ENCODE peak calls at places on chromosomes 6 and 20, in nine cellular contexts. One of them, this sample, is unnamed.
A peak's percentile ranks its signal among the peaks of the same experiment; 100 is the strongest.

GRCh38 chr6:47496935-47497579 is 19.5 kb downstream of the CD2AP start:
- DNase-seq in tibial artery: no peak
- DNase-seq in heart left ventricle: no peak
- DNase-seq in left ventricle myocardium inferior: no peak
- DNase-seq in stomach: no peak
- DNase-seq in GM06990: no peak
- DNase-seq in BJ: no peak
- DNase-seq in IMR-90: no peak
- DNase-seq in tibial nerve: no peak
- DNase-seq in this sample: no peak

GRCh38 chr20:32164984-32165735 is 42.4 kb downstream of the PLAGL2 start:
- DNase-seq in stomach: no peak
- DNase-seq in IMR-90: peak; percentile 10
- DNase-seq in left ventricle myocardium inferior: no peak
- DNase-seq in BJ: no peak
- DNase-seq in tibial nerve: no peak
- DNase-seq in tibial artery: peak; percentile 55
- DNase-seq in heart left ventricle: no peak
- DNase-seq in GM06990: no peak
- DNase-seq in this sample: no peak

GRCh38 chr6:165204807-165205545 is 104.4 kb downstream of the C6orf118 start:
- DNase-seq in IMR-90: no peak
- DNase-seq in BJ: no peak
- DNase-seq in GM06990: no peak
- DNase-seq in left ventricle myocardium inferior: no peak
- DNase-seq in stomach: no peak
- DNase-seq in heart left ventricle: no peak
- DNase-seq in tibial nerve: no peak
- DNase-seq in tibial artery: no peak
- DNase-seq in this sample: no peak

GRCh38 chr6:54861846-54862616 is 15.5 kb downstream of the FAM83B start:
- DNase-seq in tibial nerve: no peak
- DNase-seq in tibial artery: no peak
- DNase-seq in left ventricle myocardium inferior: no peak
- DNase-seq in BJ: no peak
- DNase-seq in IMR-90: no peak
- DNase-seq in stomach: no peak
- DNase-seq in heart left ventricle: no peak
- DNase-seq in GM06990: no peak
- DNase-seq in this sample: no peak

GRCh38 chr6:81475646-81476045 is 276.8 kb downstream of the TENT5A start:
- DNase-seq in IMR-90: no peak
- DNase-seq in GM06990: no peak
- DNase-seq in heart left ventricle: no peak
- DNase-seq in BJ: no peak
- DNase-seq in tibial artery: no peak
- DNase-seq in tibial nerve: no peak
- DNase-seq in left ventricle myocardium inferior: no peak
- DNase-seq in stomach: no peak
- DNase-seq in this sample: no peak

GRCh38 chr6:142943746-142944125 is 1.2 kb downstream of the HIVEP2 start:
- DNase-seq in left ventricle myocardium inferior: no peak
- DNase-seq in tibial artery: peak; percentile 65
- DNase-seq in tibial nerve: no peak
- DNase-seq in GM06990: peak; percentile 69
- DNase-seq in BJ: no peak
- DNase-seq in stomach: no peak
- DNase-seq in heart left ventricle: no peak
- DNase-seq in IMR-90: peak; percentile 48
- DNase-seq in this sample: no peak

GRCh38 chr6:31870385-31870921 is 7.8 kb upstream of the NEU1 start:
- DNase-seq in BJ: no peak
- DNase-seq in tibial nerve: no peak
- DNase-seq in GM06990: no peak
- DNase-seq in left ventricle myocardium inferior: no peak
- DNase-seq in stomach: no peak
- DNase-seq in heart left ventricle: no peak
- DNase-seq in tibial artery: no peak
- DNase-seq in IMR-90: no peak
- DNase-seq in this sample: no peak

GRCh38 chr6:75135447-75135846 is 70.4 kb downstream of the COL12A1 start:
- DNase-seq in tibial artery: no peak
- DNase-seq in GM06990: no peak
- DNase-seq in BJ: peak; percentile 60
- DNase-seq in stomach: no peak
- DNase-seq in left ventricle myocardium inferior: no peak
- DNase-seq in heart left ventricle: no peak
- DNase-seq in IMR-90: no peak
- DNase-seq in tibial nerve: no peak
- DNase-seq in this sample: no peak

GRCh38 chr20:513429-513828 is 30.2 kb downstream of the CSNK2A1 start:
- DNase-seq in heart left ventricle: no peak
- DNase-seq in tibial nerve: no peak
- DNase-seq in IMR-90: peak; percentile 44
- DNase-seq in left ventricle myocardium inferior: no peak
- DNase-seq in tibial artery: no peak
- DNase-seq in BJ: no peak
- DNase-seq in stomach: no peak
- DNase-seq in GM06990: no peak
- DNase-seq in this sample: no peak

GRCh38 chr20:503048-503737 is 40.4 kb downstream of the CSNK2A1 start:
- DNase-seq in tibial artery: no peak
- DNase-seq in BJ: no peak
- DNase-seq in IMR-90: no peak
- DNase-seq in heart left ventricle: no peak
- DNase-seq in stomach: no peak
- DNase-seq in GM06990: no peak
- DNase-seq in left ventricle myocardium inferior: no peak
- DNase-seq in tibial nerve: no peak
- DNase-seq in this sample: no peak

GRCh38 chr20:507006-507758 is 36.4 kb downstream of the CSNK2A1 start:
- DNase-seq in stomach: no peak
- DNase-seq in heart left ventricle: no peak
- DNase-seq in tibial artery: no peak
- DNase-seq in left ventricle myocardium inferior: no peak
- DNase-seq in tibial nerve: no peak
- DNase-seq in BJ: no peak
- DNase-seq in IMR-90: no peak
- DNase-seq in GM06990: no peak
- DNase-seq in this sample: no peak

GRCh38 chr20:504632-505075 is 38.9 kb downstream of the CSNK2A1 start:
- DNase-seq in tibial nerve: no peak
- DNase-seq in GM06990: no peak
- DNase-seq in stomach: no peak
- DNase-seq in tibial artery: no peak
- DNase-seq in BJ: no peak
- DNase-seq in heart left ventricle: no peak
- DNase-seq in left ventricle myocardium inferior: no peak
- DNase-seq in IMR-90: no peak
- DNase-seq in this sample: no peak

DNA sequence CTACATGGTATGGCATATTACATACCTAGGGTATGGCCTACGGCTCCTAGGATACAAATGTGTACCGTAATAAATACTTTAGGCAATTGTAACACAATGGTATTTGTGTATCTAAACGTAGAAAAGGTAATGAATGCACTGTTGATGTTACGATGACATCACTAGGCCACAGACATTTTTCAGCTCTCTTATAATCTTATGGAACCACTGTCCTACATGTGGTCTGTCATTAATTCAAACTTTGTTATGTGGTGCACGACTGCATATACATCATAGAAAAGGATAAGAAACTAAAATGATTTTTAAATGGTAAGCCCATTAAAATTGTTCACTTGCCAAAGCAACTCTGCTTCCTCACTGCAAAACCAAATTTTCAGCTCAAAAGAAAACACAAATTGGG is 35.7 kb downstream of the CSNK2A1 start:
- DNase-seq in IMR-90: peak; percentile 53
- DNase-seq in tibial artery: no peak
- DNase-seq in left ventricle myocardium inferior: no peak
- DNase-seq in GM06990: no peak
- DNase-seq in stomach: no peak
- DNase-seq in BJ: no peak
- DNase-seq in tibial nerve: no peak
- DNase-seq in heart left ventricle: no peak
- DNase-seq in this sample: no peak
- H3K36me3 ChIP-seq in IMR-90: peaks cover 19% of the 10 kb centered on the region
- H3K36me3 ChIP-seq in tibial artery: peaks cover 53% of the 10 kb centered on the region
- H3K36me3 ChIP-seq in left ventricle myocardium inferior: peaks cover 46% of the 10 kb centered on the region
- H3K36me3 ChIP-seq in GM06990: peaks cover 6% of the 10 kb centered on the region
- H3K36me3 ChIP-seq in stomach: peaks cover 29% of the 10 kb centered on the region
- H3K36me3 ChIP-seq in BJ: peaks cover 6% of the 10 kb centered on the region
- H3K36me3 ChIP-seq in tibial nerve: no peaks in the 10 kb centered on the region
- H3K36me3 ChIP-seq in heart left ventricle: peaks cover 50% of the 10 kb centered on the region
- H3K36me3 ChIP-seq in this sample: peaks cover 6% of the 10 kb centered on the region

GRCh38 chr20:37185681-37186080 is 6.3 kb upstream of the MROH8 start:
- DNase-seq in heart left ventricle: no peak
- DNase-seq in IMR-90: no peak
- DNase-seq in tibial artery: no peak
- DNase-seq in BJ: no peak
- DNase-seq in tibial nerve: no peak
- DNase-seq in left ventricle myocardium inferior: no peak
- DNase-seq in GM06990: no peak
- DNase-seq in stomach: no peak
- DNase-seq in this sample: no peak

GRCh38 chr20:37190354-37190753 is 11.0 kb upstream of the MROH8 start:
- DNase-seq in GM06990: no peak
- DNase-seq in BJ: no peak
- DNase-seq in left ventricle myocardium inferior: no peak
- DNase-seq in heart left ventricle: no peak
- DNase-seq in stomach: no peak
- DNase-seq in tibial artery: no peak
- DNase-seq in IMR-90: no peak
- DNase-seq in tibial nerve: no peak
- DNase-seq in this sample: no peak

GRCh38 chr20:37192137-37192854 is 12.9 kb upstream of the MROH8 start:
- DNase-seq in GM06990: peak; percentile 36
- DNase-seq in heart left ventricle: peak; percentile 89
- DNase-seq in BJ: peak; percentile 44
- DNase-seq in left ventricle myocardium inferior: peak; percentile 90
- DNase-seq in stomach: peak; percentile 93
- DNase-seq in tibial nerve: peak; percentile 83
- DNase-seq in tibial artery: peak; percentile 91
- DNase-seq in IMR-90: peak; percentile 89
- DNase-seq in this sample: peak; percentile 86

GRCh38 chr20:37189617-37190016 is 10.3 kb upstream of the MROH8 start:
- DNase-seq in left ventricle myocardium inferior: no peak
- DNase-seq in IMR-90: no peak
- DNase-seq in stomach: no peak
- DNase-seq in BJ: no peak
- DNase-seq in tibial artery: no peak
- DNase-seq in GM06990: peak; percentile 22
- DNase-seq in heart left ventricle: no peak
- DNase-seq in tibial nerve: no peak
- DNase-seq in this sample: no peak

GRCh38 chr20:37188787-37189186 is 9.4 kb upstream of the MROH8 start:
- DNase-seq in stomach: no peak
- DNase-seq in BJ: no peak
- DNase-seq in left ventricle myocardium inferior: no peak
- DNase-seq in tibial artery: no peak
- DNase-seq in IMR-90: no peak
- DNase-seq in tibial nerve: no peak
- DNase-seq in heart left ventricle: no peak
- DNase-seq in GM06990: no peak
- DNase-seq in this sample: no peak
- H3K36me3 ChIP-seq in stomach: peaks cover 30% of the 10 kb centered on the region
- H3K36me3 ChIP-seq in BJ: peaks cover 10% of the 10 kb centered on the region
- H3K36me3 ChIP-seq in left ventricle myocardium inferior: peaks cover 42% of the 10 kb centered on the region
- H3K36me3 ChIP-seq in tibial artery: peaks cover 52% of the 10 kb centered on the region
- H3K36me3 ChIP-seq in IMR-90: peaks cover 28% of the 10 kb centered on the region
- H3K36me3 ChIP-seq in tibial nerve: no peaks in the 10 kb centered on the region
- H3K36me3 ChIP-seq in heart left ventricle: peaks cover 64% of the 10 kb centered on the region
- H3K36me3 ChIP-seq in GM06990: peaks cover 22% of the 10 kb centered on the region
- H3K36me3 ChIP-seq in this sample: peaks cover 22% of the 10 kb centered on the region

GRCh38 chr6:35585688-35586087 is 73.0 kb upstream of the TULP1 start:
- DNase-seq in left ventricle myocardium inferior: no peak
- DNase-seq in BJ: no peak
- DNase-seq in IMR-90: no peak
- DNase-seq in stomach: no peak
- DNase-seq in tibial artery: no peak
- DNase-seq in heart left ventricle: no peak
- DNase-seq in GM06990: no peak
- DNase-seq in tibial nerve: no peak
- DNase-seq in this sample: no peak
- H3K36me3 ChIP-seq in left ventricle myocardium inferior: peaks cover 76% of the 10 kb centered on the region
- H3K36me3 ChIP-seq in BJ: no peaks in the 10 kb centered on the region
- H3K36me3 ChIP-seq in IMR-90: no peaks in the 10 kb centered on the region
- H3K36me3 ChIP-seq in stomach: peaks cover 63% of the 10 kb centered on the region
- H3K36me3 ChIP-seq in tibial artery: peaks cover 82% of the 10 kb centered on the region
- H3K36me3 ChIP-seq in heart left ventricle: peaks cover 23% of the 10 kb centered on the region
- H3K36me3 ChIP-seq in GM06990: peaks cover 2% of the 10 kb centered on the region
- H3K36me3 ChIP-seq in tibial nerve: no peaks in the 10 kb centered on the region
- H3K36me3 ChIP-seq in this sample: peaks cover 29% of the 10 kb centered on the region

DNA sequence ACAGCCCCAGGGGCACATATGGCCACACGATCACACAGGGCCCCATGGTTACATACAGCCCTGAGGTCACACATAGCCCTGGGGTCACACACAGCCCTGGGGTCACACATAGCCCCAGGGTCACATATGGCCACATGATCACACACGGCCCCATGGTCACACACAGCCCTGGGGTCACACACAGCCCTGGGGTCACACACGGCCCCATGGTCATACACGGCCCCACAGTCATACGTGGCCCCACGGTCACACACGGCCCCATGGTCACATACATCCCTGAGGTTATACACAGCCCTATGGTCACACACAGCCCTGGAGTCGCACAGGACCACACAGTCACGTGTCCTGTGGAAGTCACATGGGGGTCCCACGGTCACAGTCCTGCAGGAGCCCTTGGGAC is 120.1 kb downstream of the AGPAT4 start:
- DNase-seq in heart left ventricle: no peak
- DNase-seq in GM06990: no peak
- DNase-seq in stomach: no peak
- DNase-seq in tibial nerve: no peak
- DNase-seq in tibial artery: no peak
- DNase-seq in BJ: no peak
- DNase-seq in IMR-90: no peak
- DNase-seq in left ventricle myocardium inferior: no peak
- DNase-seq in this sample: no peak
- H3K36me3 ChIP-seq in heart left ventricle: peaks cover 13% of the 10 kb centered on the region
- H3K36me3 ChIP-seq in GM06990: no peaks in the 10 kb centered on the region
- H3K36me3 ChIP-seq in stomach: no peaks in the 10 kb centered on the region
- H3K36me3 ChIP-seq in tibial nerve: no peaks in the 10 kb centered on the region
- H3K36me3 ChIP-seq in tibial artery: peaks cover 64% of the 10 kb centered on the region
- H3K36me3 ChIP-seq in BJ: peaks cover 1% of the 10 kb centered on the region
- H3K36me3 ChIP-seq in IMR-90: peaks cover 7% of the 10 kb centered on the region
- H3K36me3 ChIP-seq in left ventricle myocardium inferior: peaks cover 10% of the 10 kb centered on the region
- H3K36me3 ChIP-seq in this sample: peaks cover 21% of the 10 kb centered on the region